ENCODE peak calls at places on chromosome 13, in six cellular contexts. D is upper lobe of right lung; F is OCI-LY7; I is activated CD8-positive, alpha-beta T cell treated with anti-CD3 and anti-CD28 coated beads for 36 hours; B is neural progenitor cell; Y is mesothelial cell of epicardium. T is an unnamed sample.
A peak's percentile ranks its signal among the peaks of the same experiment; 100 is the strongest.

GRCh38 chr13:98549006-98549727 is 27.7 kb downstream of the STK24 start:
- DNase-seq in D (no peak), F (no peak), I (no peak), B (no peak), Y (no peak), T (no peak)

GRCh38 chr13:27182844-27183497 is 11.4 kb upstream of the USP12 start:
- DNase-seq in D (no peak), F (no peak), I (no peak), B (no peak), Y (no peak), T (no peak)

GRCh38 chr13:76293346-76293745 is 592.9 kb downstream of the KCTD12 start:
- DNase-seq in D (no peak), F (no peak), I (no peak), B (no peak), Y (no peak), T (no peak)

GRCh38 chr13:53821632-53822031 is 793.0 kb downstream of the OLFM4 start:
- DNase-seq in D (no peak), F (no peak), I (no peak), B (no peak), Y (no peak), T (no peak)

GRCh38 chr13:65638572-65639168 is 1591.5 kb downstream of the PCDH9 start:
- DNase-seq in D (no peak), F (peak; percentile 34), I (no peak), B (peak; percentile 47), Y (no peak), T (no peak)

GRCh38 chr13:49652691-49653305 is 24.5 kb downstream of the ARL11 start:
- DNase-seq in D (no peak), F (peak; percentile 63), I (peak; percentile 38), B (peak; percentile 71), Y (no peak), T (peak; percentile 66)

GRCh38 chr13:105937451-105937850 is 598.0 kb downstream of the EFNB2 start:
- DNase-seq in D (no peak), F (no peak), I (no peak), B (no peak), Y (no peak), T (no peak)

GRCh38 chr13:91710733-91711132 is 312.3 kb downstream of the GPC5 start:
- DNase-seq in D (no peak), F (no peak), I (no peak), B (no peak), Y (no peak), T (no peak)

GRCh38 chr13:47239025-47239424 is 342.2 kb upstream of the HTR2A start:
- DNase-seq in D (no peak), F (no peak), I (no peak), B (no peak), Y (no peak), T (no peak)

GRCh38 chr13:82627183-82627582 is 1255.1 kb downstream of the SLITRK1 start:
- DNase-seq in D (no peak), F (no peak), I (no peak), B (no peak), Y (no peak), T (no peak)

GRCh38 chr13:66951426-66951825 is 278.7 kb downstream of the PCDH9 start:
- DNase-seq in D (no peak), F (no peak), I (no peak), B (no peak), Y (no peak), T (no peak)

GRCh38 chr13:66950666-66951065 is 279.5 kb downstream of the PCDH9 start:
- DNase-seq in D (no peak), F (no peak), I (no peak), B (no peak), Y (no peak), T (no peak)

GRCh38 chr13:66948910-66949309 is 281.2 kb downstream of the PCDH9 start:
- DNase-seq in D (no peak), F (no peak), I (no peak), B (no peak), Y (no peak), T (no peak)

DNA sequence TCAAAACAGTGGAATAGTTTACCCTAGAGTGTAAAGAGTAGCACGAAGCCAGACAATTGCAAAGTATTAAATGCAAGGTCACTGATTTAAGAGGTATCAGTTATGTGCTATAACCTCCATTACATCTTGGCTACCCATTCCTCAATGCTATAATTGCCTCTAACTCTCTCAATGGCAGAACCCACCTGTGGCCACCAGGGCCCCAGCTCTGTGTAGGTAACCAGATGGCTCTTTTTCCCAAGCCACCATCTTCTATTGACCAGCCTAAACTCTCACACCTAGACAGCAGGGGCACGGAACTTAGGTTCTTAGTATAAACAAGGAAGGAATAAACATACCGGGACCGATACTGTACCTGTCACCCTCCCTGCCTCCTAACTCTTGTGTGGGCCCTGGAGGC is 277.6 kb downstream of the PCDH9 start:
- DNase-seq in D (no peak), F (no peak), I (no peak), B (no peak), Y (no peak), T (no peak)
- TF ChIP-seq CTCF in D (no peak), F (no peak), I (no peak), B (no peak), Y (no peak), T (no peak)

DNA sequence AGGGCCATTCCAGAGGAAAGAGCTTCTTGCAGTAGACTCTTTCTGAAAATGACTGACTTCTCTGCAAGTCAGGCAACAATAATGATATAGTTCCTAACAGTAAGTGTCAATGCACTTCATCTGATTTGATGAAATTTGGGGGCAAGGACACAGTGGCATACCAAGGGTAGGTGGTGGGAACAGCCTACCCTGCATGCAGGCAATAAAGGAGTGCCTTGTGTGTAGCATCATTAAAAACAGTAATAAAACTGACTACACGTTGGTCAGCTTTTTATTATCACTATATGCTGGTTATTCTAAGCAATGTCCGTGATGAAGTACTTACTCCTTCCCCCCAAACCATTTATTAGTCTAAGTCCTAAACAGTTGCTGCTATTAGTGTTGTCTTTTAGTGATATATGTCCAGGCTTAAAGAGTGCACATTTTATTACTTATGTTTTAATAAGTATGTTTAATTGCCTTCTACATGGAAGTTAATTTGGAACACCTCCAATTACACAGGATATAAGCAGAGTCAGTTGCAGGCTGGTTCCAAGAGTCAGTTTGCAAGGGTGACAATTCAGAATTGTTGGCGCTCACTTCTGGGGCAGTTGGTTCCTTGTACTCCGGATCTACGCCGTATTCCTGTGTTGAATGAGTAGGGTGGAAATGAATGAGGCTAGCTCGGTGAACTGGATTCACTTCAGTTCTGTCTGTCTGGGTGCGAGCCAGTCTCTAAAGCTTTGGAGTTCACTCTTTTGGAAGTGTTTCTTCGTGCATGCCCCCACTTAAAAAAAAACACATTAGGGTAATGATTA is 84.0 kb downstream of the RGCC start:
- DNase-seq in D (no peak), F (no peak), I (no peak), B (no peak), Y (no peak), T (no peak)
- TF ChIP-seq CTCF in D (no peak), F (no peak), I (no peak), B (no peak), Y (no peak), T (no peak)

DNA sequence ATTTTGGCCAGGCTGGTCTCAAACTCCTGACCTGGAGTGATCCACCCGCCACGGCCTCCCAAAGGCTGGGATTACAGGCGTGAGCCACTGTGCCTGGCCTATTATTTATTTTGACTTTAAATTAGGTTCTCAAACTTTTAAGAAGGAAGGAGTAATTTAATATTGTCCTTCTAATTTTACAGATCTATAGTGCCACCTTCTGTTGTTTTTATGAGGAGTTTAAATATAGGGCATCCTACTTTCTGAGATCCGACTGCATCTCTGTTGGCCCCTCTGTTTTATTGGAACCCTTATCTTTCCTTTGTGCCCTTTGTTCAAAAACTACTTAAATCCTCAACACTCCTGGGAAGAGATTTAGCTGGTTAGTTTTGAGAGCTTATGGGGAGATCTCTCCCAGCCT is 25.4 kb upstream of the ZMYM5 start:
- DNase-seq in D (no peak), F (no peak), I (no peak), B (no peak), Y (no peak), T (no peak)
- TF ChIP-seq CTCF in D (peak; percentile 20), F (peak; percentile 58), I (peak; percentile 30), B (no peak), Y (no peak), T (peak; percentile 14)

DNA sequence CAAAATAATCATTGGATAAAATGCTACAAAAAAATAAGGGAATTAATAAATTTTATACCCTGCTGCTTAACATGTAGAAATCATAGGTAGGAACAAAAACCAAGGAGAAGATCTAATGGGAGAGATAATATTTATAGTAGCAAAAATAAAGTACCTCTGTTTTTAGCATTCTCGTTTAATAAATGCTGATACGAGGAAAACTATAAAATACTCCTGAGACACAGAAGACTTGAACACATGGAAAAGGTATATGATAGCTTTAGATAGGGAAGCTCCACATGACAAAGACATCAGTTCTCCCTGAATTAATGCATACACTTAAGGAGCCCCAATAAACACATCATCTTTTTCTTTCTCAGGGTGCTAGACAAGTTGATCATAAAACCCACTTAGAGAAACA is 44.6 kb upstream of the MCF2L start:
- DNase-seq in D (no peak), F (no peak), I (no peak), B (no peak), Y (no peak), T (no peak)
- TF ChIP-seq CTCF in D (no peak), F (no peak), I (no peak), B (no peak), Y (no peak), T (no peak)

GRCh38 chr13:21670006-21670882 is 629 bp upstream of the FGF9 start:
- DNase-seq in D (peak; percentile 78), F (peak; percentile 88), I (peak; percentile 72), B (peak; percentile 87), Y (peak; percentile 80), T (peak; percentile 81)
- TF ChIP-seq CTCF in D (peak; percentile 10), F (peak; percentile 71), I (no peak), B (peak; percentile 17), Y (peak; percentile 19), T (peak; percentile 39)

DNA sequence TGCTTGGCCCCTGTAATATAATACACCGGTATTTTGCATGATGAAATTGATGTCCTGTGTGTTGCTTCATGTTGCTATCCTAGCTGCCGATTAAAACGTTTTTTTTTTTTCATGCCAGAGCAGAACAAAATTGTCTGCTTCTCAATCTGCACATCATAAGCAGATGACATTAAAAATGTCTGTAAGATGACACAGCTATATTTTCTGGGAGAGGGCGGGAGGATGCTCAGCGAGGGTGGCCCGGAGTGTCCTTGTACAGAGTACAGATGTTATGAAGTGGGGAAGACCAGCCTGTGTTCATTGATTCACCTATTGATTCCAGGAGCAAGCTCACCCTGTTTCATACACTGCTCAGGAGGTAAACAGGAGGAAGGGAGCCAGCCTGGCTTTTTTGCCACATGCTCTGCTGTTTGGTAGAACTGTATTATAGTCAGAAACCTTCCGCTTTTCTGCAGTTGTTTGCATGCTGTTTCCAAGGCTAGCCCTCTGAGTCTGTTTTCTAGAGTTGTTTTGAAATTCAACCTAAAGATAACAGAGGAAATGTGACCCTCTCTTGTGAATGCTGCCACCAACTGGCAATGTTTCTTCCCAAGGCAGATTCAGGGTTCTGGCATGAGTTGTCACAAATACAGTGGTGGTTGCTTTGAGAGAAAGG is 4.7 kb upstream of the IRS2 start:
- DNase-seq in D (no peak), F (peak; percentile 21), I (peak; percentile 33), B (peak; percentile 55), Y (no peak), T (no peak)
- TF ChIP-seq CTCF in D (peak; percentile 47), F (peak; percentile 68), I (peak; percentile 27), B (peak; percentile 64), Y (no peak), T (peak; percentile 16)

DNA sequence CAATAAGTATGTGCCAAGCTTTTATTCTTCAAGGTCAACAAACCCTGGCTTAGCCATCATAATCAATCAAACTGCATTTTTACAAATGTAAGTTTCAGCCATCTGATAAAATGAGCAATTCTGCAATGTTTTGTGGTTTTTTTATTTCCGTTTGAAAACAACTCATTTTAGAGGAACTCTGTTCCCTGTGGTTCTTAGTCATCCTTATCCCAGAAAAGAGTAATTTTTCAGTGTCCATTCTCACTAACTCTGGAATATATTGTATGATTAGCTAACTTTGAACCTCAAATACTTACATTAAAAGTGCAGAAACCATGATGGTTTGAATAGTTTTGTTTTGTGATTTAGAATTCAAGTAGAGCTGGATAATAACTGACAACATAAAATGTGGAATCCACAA is 87.6 kb downstream of the IRS2 start:
- DNase-seq in D (no peak), F (no peak), I (no peak), B (no peak), Y (no peak), T (no peak)
- TF ChIP-seq CTCF in D (no peak), F (no peak), I (no peak), B (no peak), Y (no peak), T (no peak)

T was measured in GM13976.